ENCODE peak calls at places on chromosome 14, in four cellular contexts. T, C, N and O are unnamed samples.

GRCh38 chr14:38127784-38128183 is 79.9 kb upstream of the SSTR1 start:
- DNase-seq in T (no peak), C (no peak), N (no peak), O (no peak)

GRCh38 chr14:106788534-106788933 is 1262.2 kb downstream of the TMEM121 start:
- DNase-seq in T (no peak), C (no peak), N (no peak), O (no peak)

GRCh38 chr14:86938356-86938755 is 1054.6 kb downstream of the GALC start:
- DNase-seq in T (no peak), C (no peak), N (no peak), O (no peak)

GRCh38 chr14:77086017-77086727 is 11.9 kb upstream of the CIPC start:
- DNase-seq in T (no peak), C (no peak), N (no peak), O (no peak)

GRCh38 chr14:52369305-52369781 is 55.2 kb downstream of the PTGER2 start:
- DNase-seq in T (no peak), C (no peak), N (peak), O (no peak)

GRCh38 chr14:63745858-63746425 is 18.1 kb upstream of the SGPP1 start:
- DNase-seq in T (no peak), C (peak), N (no peak), O (no peak)

GRCh38 chr14:100004392-100004791 is 60.8 kb upstream of the EVL start:
- DNase-seq in T (no peak), C (no peak), N (no peak), O (no peak)

GRCh38 chr14:69464829-69465228 is 19.7 kb upstream of the PLEKHD1 start:
- DNase-seq in T (no peak), C (no peak), N (no peak), O (no peak)

GRCh38 chr14:68791078-68791983 is 1.5 kb downstream of the ZFP36L1 start:
- DNase-seq in T (peak), C (peak), N (no peak), O (no peak)

GRCh38 chr14:58167891-58168290 is 15.9 kb upstream of the ARMH4 start:
- DNase-seq in T (no peak), C (no peak), N (no peak), O (no peak)

GRCh38 chr14:73785834-73786631 is 65.6 kb upstream of the PTGR2 start:
- DNase-seq in T (peak), C (peak), N (peak), O (peak)

GRCh38 chr14:93083898-93084297 is 31.8 kb downstream of the ITPK1 start:
- DNase-seq in T (no peak), C (no peak), N (no peak), O (no peak)

GRCh38 chr14:31898835-31899528 is 178.1 kb upstream of the ARHGAP5 start:
- DNase-seq in T (no peak), C (no peak), N (no peak), O (no peak)

GRCh38 chr14:23066855-23067744 is 9.8 kb upstream of the CDH24 start:
- DNase-seq in T (no peak), C (no peak), N (no peak), O (peak)

GRCh38 chr14:54572316-54572715 is 5.4 kb downstream of the SAMD4A start:
- DNase-seq in T (peak), C (peak), N (no peak), O (no peak)

GRCh38 chr14:35534884-35535793 is 1.2 kb downstream of the INSM2 start:
- DNase-seq in T (peak), C (peak), N (peak), O (peak)

GRCh38 chr14:80930836-80931389 is 10.6 kb downstream of the CEP128 start:
- DNase-seq in T (peak), C (peak), N (no peak), O (no peak)

GRCh38 chr14:39122330-39123138 is 8.4 kb downstream of the GEMIN2 start:
- DNase-seq in T (no peak), C (no peak), N (no peak), O (no peak)

GRCh38 chr14:58718226-58718625 is 80.5 kb downstream of the DACT1 start:
- DNase-seq in T (no peak), C (no peak), N (no peak), O (no peak)

GRCh38 chr14:102097441-102098135 is 10.7 kb upstream of the HSP90AA1 start:
- DNase-seq in T (no peak), C (no peak), N (no peak), O (peak)

GRCh38 chr14:77007975-77008421 is 20.5 kb downstream of the IRF2BPL start:
- DNase-seq in T (no peak), C (no peak), N (peak), O (no peak)

GRCh38 chr14:76376001-76376404 is at the start of gene ESRRB:
- DNase-seq in T (no peak), C (no peak), N (no peak), O (peak)

GRCh38 chr14:72975776-72976175 is 49.5 kb downstream of the DCAF4 start:
- DNase-seq in T (peak), C (no peak), N (no peak), O (no peak)